ENCODE peak calls at places on chromosome 13, in nine cellular contexts. D, B, Q, O, N, I, K, G and U are unnamed samples.

GRCh38 chr13:19596086-19596485 is 34.8 kb upstream of the TPTE2 start:
- DNase-seq in D (no peak), B (no peak), Q (no peak), O (no peak), N (no peak), I (no peak), K (no peak), G (no peak), U (no peak)

GRCh38 chr13:39603424-39603947 is 493 bp upstream of the LHFPL6 start:
- DNase-seq in D (no peak), B (no peak), Q (peak), O (no peak), N (no peak), I (no peak), K (no peak), G (peak), U (peak)

GRCh38 chr13:93755341-93755740 is 528.7 kb downstream of the GPC6 start:
- DNase-seq in D (no peak), B (no peak), Q (no peak), O (no peak), N (no peak), I (no peak), K (no peak), G (no peak), U (no peak)

GRCh38 chr13:108326318-108326717 is 56.8 kb downstream of the TNFSF13B start:
- DNase-seq in D (peak), B (no peak), Q (no peak), O (no peak), N (no peak), I (no peak), K (no peak), G (no peak), U (no peak)

GRCh38 chr13:32530841-32531253 is 7.7 kb downstream of the N4BP2L2 start:
- DNase-seq in D (no peak), B (peak), Q (peak), O (no peak), N (peak), I (no peak), K (no peak), G (no peak), U (peak)

GRCh38 chr13:27194895-27195764 is 23.5 kb upstream of the USP12 start:
- DNase-seq in D (no peak), B (peak), Q (peak), O (no peak), N (peak), I (no peak), K (no peak), G (no peak), U (peak)

GRCh38 chr13:63041640-63042414 is 1626.2 kb upstream of the PCDH20 start:
- DNase-seq in D (no peak), B (no peak), Q (no peak), O (no peak), N (no peak), I (no peak), K (no peak), G (no peak), U (no peak)

GRCh38 chr13:23175920-23176319 is 4.9 kb upstream of the SGCG start:
- DNase-seq in D (no peak), B (no peak), Q (peak), O (no peak), N (no peak), I (no peak), K (no peak), G (no peak), U (no peak)

GRCh38 chr13:105663182-105663581 is 872.3 kb downstream of the EFNB2 start:
- DNase-seq in D (no peak), B (no peak), Q (no peak), O (no peak), N (no peak), I (no peak), K (no peak), G (no peak), U (no peak)

GRCh38 chr13:106440846-106441245 is 94.6 kb downstream of the EFNB2 start:
- DNase-seq in D (no peak), B (no peak), Q (no peak), O (no peak), N (no peak), I (no peak), K (no peak), G (no peak), U (no peak)

GRCh38 chr13:65926750-65927171 is 1303.4 kb downstream of the PCDH9 start:
- DNase-seq in D (no peak), B (no peak), Q (no peak), O (no peak), N (no peak), I (no peak), K (no peak), G (no peak), U (peak)

GRCh38 chr13:26584713-26585112 is 27.2 kb downstream of the WASF3 start:
- DNase-seq in D (no peak), B (peak), Q (peak), O (no peak), N (peak), I (no peak), K (no peak), G (no peak), U (peak)

GRCh38 chr13:22655106-22655852 is 525.5 kb upstream of the SGCG start:
- DNase-seq in D (no peak), B (no peak), Q (no peak), O (no peak), N (no peak), I (no peak), K (no peak), G (no peak), U (no peak)

GRCh38 chr13:85247780-85248179 is 551.4 kb downstream of the SLITRK6 start:
- DNase-seq in D (no peak), B (no peak), Q (no peak), O (no peak), N (no peak), I (no peak), K (no peak), G (no peak), U (no peak)

GRCh38 chr13:36096411-36097184 is 34.6 kb downstream of the DCLK1 start:
- DNase-seq in D (no peak), B (no peak), Q (peak), O (no peak), N (no peak), I (no peak), K (no peak), G (no peak), U (no peak)

GRCh38 chr13:108342369-108343289 is 73.1 kb downstream of the TNFSF13B start:
- DNase-seq in D (no peak), B (peak), Q (peak), O (no peak), N (peak), I (no peak), K (no peak), G (no peak), U (peak)

GRCh38 chr13:91313103-91313502 is 34.4 kb upstream of the MIR17HG start:
- DNase-seq in D (peak), B (peak), Q (peak), O (no peak), N (peak), I (no peak), K (no peak), G (no peak), U (peak)